ENCODE peak calls at places on chromosomes 6 and 20, in four cellular contexts. S is kidney, Y is HepG2, C is PC-3. P is an unnamed sample. For H3K4me1 and H3K36me3, the result is how much of the 10 kb centered on the place peaks cover.

GRCh38 chr6:154157082-154157481 is 118.0 kb downstream of the OPRM1 start:
- DNase-seq in C (no peak), Y (no peak), S (no peak), P (no peak)

GRCh38 chr6:77762386-77762785 is 109.5 kb downstream of the MEI4 start:
- DNase-seq in S (no peak), C (no peak), Y (no peak), P (no peak)

GRCh38 chr6:158381214-158381613 is 68.9 kb downstream of the TULP4 start:
- DNase-seq in S (no peak), C (peak), Y (no peak), P (no peak)

GRCh38 chr6:26375270-26375669 is 7.6 kb upstream of the BTN2A2 start:
- DNase-seq in Y (no peak), C (no peak), S (no peak), P (no peak)

GRCh38 chr6:42047790-42048405 is 2.4 kb upstream of the TAF8 start:
- DNase-seq in C (no peak), S (no peak), Y (no peak), P (no peak)

GRCh38 chr6:16511048-16511660 is 250.1 kb downstream of the ATXN1 start:
- DNase-seq in C (peak), Y (peak), S (no peak), P (no peak)

GRCh38 chr6:46555129-46555528 is 63.9 kb upstream of the RCAN2 start:
- DNase-seq in C (no peak), Y (no peak), S (no peak), P (no peak)

GRCh38 chr20:62860391-62860923 is 1.2 kb downstream of the TCFL5 start:
- DNase-seq in Y (peak), C (peak), S (no peak), P (no peak)

GRCh38 chr6:155171747-155172191 is 92.0 kb upstream of the CLDN20 start:
- DNase-seq in S (no peak), C (no peak), Y (no peak), P (no peak)

GRCh38 chr6:128233501-128233900 is 286.9 kb downstream of the PTPRK start:
- DNase-seq in C (no peak), S (no peak), Y (no peak), P (no peak)

GRCh38 chr6:37516920-37517405 is 17.3 kb upstream of the CCDC167 start:
- DNase-seq in C (no peak), S (no peak), Y (no peak), P (no peak)

GRCh38 chr20:23079926-23080325 is 6.2 kb downstream of the CD93 start:
- DNase-seq in S (no peak), C (no peak), Y (no peak), P (no peak)

GRCh38 chr20:62539646-62540045 is 63.9 kb upstream of the GATA5 start:
- DNase-seq in S (no peak), Y (no peak), C (no peak), P (no peak)

GRCh38 chr20:58784321-58785074 is 66.2 kb downstream of the GNAS-AS1 start:
- DNase-seq in C (no peak), Y (no peak), S (peak), P (no peak)
- H3K4me1 ChIP-seq in C (under half), Y (under half), S (under half), P (under half)

DNA sequence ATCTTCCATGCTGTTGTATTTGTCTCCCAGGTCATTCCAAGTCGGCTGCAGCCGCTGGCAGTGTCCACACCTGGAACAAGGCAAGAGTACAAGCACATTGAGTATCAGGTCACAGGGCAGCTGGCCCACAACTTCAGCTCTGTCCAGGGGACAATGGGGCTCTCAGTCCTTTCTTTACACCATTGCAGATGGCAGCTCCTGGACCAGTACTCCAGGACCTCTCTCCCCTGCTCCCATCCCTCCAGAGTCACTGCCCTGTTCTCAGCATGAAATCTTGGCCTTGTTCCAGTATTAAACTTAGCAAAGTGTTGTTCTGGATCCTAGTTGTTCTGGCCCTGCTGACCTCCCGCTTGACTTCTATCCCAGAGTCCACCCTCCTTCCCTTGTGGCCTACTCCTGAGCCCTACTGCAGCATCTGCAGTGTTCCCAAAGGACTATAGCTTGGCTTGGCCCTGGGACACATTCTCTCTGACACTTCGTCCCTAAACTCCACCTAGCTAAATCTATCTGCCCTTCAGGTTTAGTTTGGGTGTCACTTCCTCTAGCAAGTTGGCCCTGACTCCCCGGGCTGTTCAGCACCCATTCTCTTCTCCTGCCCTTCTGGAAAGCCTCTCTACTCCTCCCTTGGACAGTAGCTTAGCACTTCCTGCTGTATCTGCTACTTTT is 5.8 kb downstream of the TXNDC5 start:
- DNase-seq in C (no peak), Y (no peak), S (no peak), P (no peak)
- H3K36me3 ChIP-seq in C (under half), Y (under half), S (under half), P (under half)

GRCh38 chr6:142867355-142867801 is 77.6 kb downstream of the HIVEP2 start:
- DNase-seq in S (no peak), C (no peak), Y (no peak), P (no peak)
- H3K9ac ChIP-seq in S (no peak), C (no peak), Y (no peak), P (no peak)

GRCh38 chr6:116386581-116387299 is 16.0 kb downstream of the DSE start:
- DNase-seq in S (no peak), C (peak), Y (no peak), P (no peak)
- H3K4me1 ChIP-seq in S (under half), C (under half), Y (under half), P (under half)

DNA sequence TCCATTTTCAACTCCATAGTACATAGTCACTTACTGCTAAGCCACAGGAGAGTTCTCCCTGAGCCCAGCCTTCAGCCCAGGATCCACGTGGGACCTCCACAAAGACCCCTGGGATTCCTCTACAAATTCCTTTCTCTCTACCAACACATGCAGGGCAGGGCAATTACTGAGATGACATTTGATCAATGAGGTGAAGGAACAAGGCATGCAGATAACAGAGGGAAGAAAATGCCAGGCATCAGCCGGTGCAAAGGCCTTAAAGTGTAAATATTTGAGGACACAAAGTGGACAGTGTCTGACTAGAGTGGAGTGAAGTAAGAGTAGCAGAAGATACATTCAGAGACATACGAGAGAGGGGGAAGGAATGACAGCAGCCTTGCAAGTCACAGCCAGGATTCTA is 70.2 kb downstream of the HS3ST5 start:
- DNase-seq in C (no peak), Y (peak), S (no peak), P (no peak)
- H3K36me3 ChIP-seq in C (under half), Y (under half), S (under half), P (under half)

GRCh38 chr20:46458891-46459750 is 52.7 kb upstream of the ELMO2 start:
- DNase-seq in Y (no peak), C (no peak), S (peak), P (peak)
- H3K9ac ChIP-seq in Y (no peak), C (no peak), S (no peak), P (no peak)

DNA sequence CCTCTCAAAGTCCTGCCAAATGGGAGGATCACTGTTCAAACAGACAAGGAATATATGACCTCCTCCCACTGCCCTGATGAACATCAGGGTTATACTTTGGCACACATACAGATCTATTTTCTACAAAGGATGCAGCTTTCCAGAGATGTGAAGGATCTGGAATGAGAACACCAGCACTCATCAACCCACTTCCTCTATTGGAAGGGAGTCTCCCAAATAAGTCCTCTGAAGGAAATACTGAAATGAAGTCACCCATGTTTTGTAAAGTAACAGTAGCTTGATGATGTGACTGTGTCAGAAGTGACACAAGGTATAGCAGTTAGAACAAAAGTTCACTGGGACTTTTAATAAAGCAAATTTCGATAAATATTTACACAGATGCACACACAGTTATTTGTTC is 104.9 kb downstream of the OGFRL1 start:
- DNase-seq in Y (no peak), S (no peak), C (peak), P (no peak)
- H3K4me1 ChIP-seq in Y (under half), S (under half), C (under half), P (under half)

DNA sequence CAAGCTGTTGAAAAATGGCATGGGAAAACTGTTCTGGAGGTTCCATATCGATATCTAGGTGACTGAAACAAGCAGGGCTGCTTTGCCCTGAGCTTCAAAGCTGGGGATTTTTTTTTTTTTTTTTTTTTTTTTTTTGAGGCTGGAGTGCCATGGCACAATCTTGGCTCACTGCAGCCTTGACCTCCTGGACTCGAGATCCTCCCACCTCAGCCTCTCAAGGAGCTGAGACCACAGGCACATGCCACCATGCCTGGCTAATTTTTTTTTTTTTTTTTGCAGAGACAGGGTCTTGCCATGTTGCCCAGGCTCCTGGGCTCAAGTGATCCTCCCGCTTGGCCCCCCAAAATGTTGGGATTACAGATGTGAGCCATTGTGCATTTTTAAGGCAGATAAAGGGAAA is 11.0 kb downstream of the ERGIC3 start:
- DNase-seq in Y (no peak), C (no peak), S (no peak), P (no peak)
- H3K36me3 ChIP-seq in Y (under half), C (under half), S (half or more), P (under half)

P was measured in colonic mucosa.